ENCODE peak calls at places on chromosomes 1 and 21, in four cellular contexts. Q is ovary, U is T-cell, P is EL. E is an unnamed sample.
A peak's percentile ranks its signal among the peaks of the same experiment; 100 is the strongest.

GRCh38 chr1:184992271-184992670 is 18.0 kb upstream of the NIBAN1 start:
- DNase-seq in U (no peak), Q (no peak), P (no peak), E (no peak)

GRCh38 chr1:61887076-61887867 is 145.0 kb downstream of the PATJ start:
- DNase-seq in U (no peak), Q (no peak), P (no peak), E (no peak)

GRCh38 chr1:39250460-39251240 is 46.2 kb downstream of the MACF1 start:
- DNase-seq in P (peak; percentile 41), U (no peak), Q (no peak), E (no peak)

GRCh38 chr1:164470996-164471395 is 88.0 kb upstream of the PBX1 start:
- DNase-seq in Q (no peak), U (no peak), P (no peak), E (no peak)

GRCh38 chr1:243500506-243500905 is 244.7 kb downstream of the SDCCAG8 start:
- DNase-seq in Q (no peak), P (no peak), U (no peak), E (no peak)

GRCh38 chr21:39444406-39445145 is 1.0 kb downstream of the LCA5L start:
- DNase-seq in Q (peak; percentile 40), U (no peak), P (peak; percentile 59), E (no peak)

GRCh38 chr1:216416488-216416887 is 6.8 kb downstream of the USH2A start:
- DNase-seq in P (no peak), Q (no peak), U (no peak), E (no peak)

GRCh38 chr21:42563261-42564045 is 49.8 kb downstream of the SLC37A1 start:
- DNase-seq in Q (peak; percentile 13), U (no peak), P (no peak), E (no peak)

GRCh38 chr1:204192046-204192445 is 4.2 kb downstream of the KISS1 start:
- DNase-seq in U (no peak), P (no peak), Q (no peak), E (no peak)

GRCh38 chr1:167797005-167797404 is 75.2 kb downstream of the MPZL1 start:
- DNase-seq in U (no peak), P (peak; percentile 97), Q (peak; percentile 76), E (no peak)

GRCh38 chr1:41240806-41241747 is 1.0 kb downstream of the SCMH1 start:
- DNase-seq in P (peak; percentile 63), U (peak; percentile 29), Q (peak; percentile 73), E (peak; percentile 13)

GRCh38 chr21:17793675-17794123 is 25.5 kb downstream of the C21orf91 start:
- DNase-seq in Q (no peak), P (peak; percentile 54), U (no peak), E (no peak)

GRCh38 chr1:203668401-203668800 is 41.8 kb downstream of the ATP2B4 start:
- DNase-seq in Q (no peak), P (no peak), U (no peak), E (no peak)

GRCh38 chr1:4396571-4396970 is 257.8 kb upstream of the AJAP1 start:
- DNase-seq in P (no peak), Q (no peak), U (no peak), E (no peak)

GRCh38 chr21:32747396-32747795 is 19.6 kb upstream of the SYNJ1 start:
- DNase-seq in P (no peak), Q (no peak), U (no peak), E (no peak)

GRCh38 chr1:110412576-110412975 is 5.1 kb upstream of the LAMTOR5 start:
- DNase-seq in Q (peak; percentile 92), P (peak; percentile 80), U (peak; percentile 67), E (peak; percentile 33)

GRCh38 chr1:98500324-98500723 is 161.2 kb upstream of the SNX7 start:
- DNase-seq in P (no peak), Q (no peak), U (no peak), E (no peak)

GRCh38 chr21:33273044-33273443 is 6.9 kb downstream of the IL10RB start:
- DNase-seq in Q (no peak), P (no peak), U (no peak), E (no peak)

GRCh38 chr1:71861022-71861421 is 421.3 kb downstream of the NEGR1 start:
- DNase-seq in P (peak; percentile 70), Q (no peak), U (no peak), E (no peak)

GRCh38 chr1:228668553-228669400 is 66.5 kb upstream of the RHOU start:
- DNase-seq in U (no peak), P (peak; percentile 16), Q (no peak), E (no peak)

GRCh38 chr1:78086697-78087096 is 40.9 kb downstream of the GIPC2 start:
- DNase-seq in Q (no peak), P (no peak), U (no peak), E (no peak)

GRCh38 chr1:240151126-240151735 is 59.5 kb downstream of the FMN2 start:
- DNase-seq in Q (no peak), P (peak; percentile 45), U (no peak), E (no peak)

GRCh38 chr21:37257526-37257966 is 9.6 kb downstream of the VPS26C start:
- DNase-seq in U (peak; percentile 58), P (peak; percentile 50), Q (peak; percentile 53), E (no peak)

GRCh38 chr21:31888936-31889371 is 16.1 kb downstream of the HUNK start:
- DNase-seq in U (no peak), Q (no peak), P (no peak), E (no peak)

GRCh38 chr1:196400478-196401453 is 207.5 kb downstream of the KCNT2 start:
- DNase-seq in P (peak; percentile 67), U (no peak), Q (peak; percentile 73), E (no peak)

GRCh38 chr1:94553323-94553730 is 11.8 kb upstream of the F3 start:
- DNase-seq in P (no peak), Q (peak; percentile 71), U (no peak), E (no peak)

GRCh38 chr1:12053752-12054548 is 9.2 kb upstream of the TNFRSF8 start:
- DNase-seq in P (no peak), Q (no peak), U (no peak), E (no peak)

GRCh38 chr1:173249349-173249748 is 42.2 kb upstream of the TNFSF4 start:
- DNase-seq in U (no peak), P (no peak), Q (no peak), E (no peak)

GRCh38 chr1:235327559-235328270 is at the start of gene ARID4B:
- DNase-seq in U (no peak), P (peak; percentile 6), Q (peak; percentile 89), E (no peak)

GRCh38 chr1:186835448-186835847 is 6.7 kb downstream of the PLA2G4A start:
- DNase-seq in U (no peak), P (no peak), Q (no peak), E (no peak)